ENCODE peak calls at places on chromosomes 6 and 20, in nine cellular contexts. Z, J, B, I, O, L, K, D and G are unnamed samples.

GRCh38 chr20:10367425-10367920 is 66.5 kb downstream of the MKKS start:
- DNase-seq in Z (no peak), J (no peak), B (no peak), I (no peak), O (no peak), L (no peak), K (no peak), D (no peak), G (no peak)

GRCh38 chr6:144931172-144932035 is 646.3 kb downstream of the UTRN start:
- DNase-seq in Z (no peak), J (no peak), B (peak; percentile 66), I (no peak), O (peak; percentile 7), L (peak; percentile 44), K (no peak), D (no peak), G (no peak)

GRCh38 chr20:49323622-49324238 is 45.9 kb upstream of the ZNFX1 start:
- DNase-seq in Z (no peak), J (peak; percentile 32), B (peak; percentile 73), I (no peak), O (no peak), L (peak; percentile 66), K (no peak), D (no peak), G (no peak)

GRCh38 chr6:47197672-47198640 is 111.7 kb downstream of the TNFRSF21 start:
- DNase-seq in Z (no peak), J (no peak), B (no peak), I (no peak), O (no peak), L (no peak), K (no peak), D (no peak), G (no peak)

GRCh38 chr6:63589955-63590411 is 17.7 kb downstream of the LOC128125822 start:
- DNase-seq in Z (no peak), J (no peak), B (no peak), I (no peak), O (no peak), L (no peak), K (no peak), D (no peak), G (no peak)

GRCh38 chr6:6366778-6367177 is 46.3 kb upstream of the F13A1 start:
- DNase-seq in Z (no peak), J (no peak), B (no peak), I (no peak), O (no peak), L (no peak), K (no peak), D (no peak), G (no peak)

GRCh38 chr20:44848254-44849015 is 37.1 kb upstream of the YWHAB start:
- DNase-seq in Z (no peak), J (no peak), B (no peak), I (no peak), O (no peak), L (no peak), K (no peak), D (no peak), G (no peak)

GRCh38 chr6:116392158-116393032 is 21.6 kb downstream of the DSE start:
- DNase-seq in Z (no peak), J (no peak), B (peak; percentile 75), I (no peak), O (no peak), L (no peak), K (no peak), D (no peak), G (no peak)

GRCh38 chr20:19254956-19255355 is 42.5 kb downstream of the SLC24A3 start:
- DNase-seq in Z (no peak), J (no peak), B (peak; percentile 50), I (no peak), O (no peak), L (no peak), K (no peak), D (no peak), G (no peak)

GRCh38 chr6:116111552-116112528 is 11.2 kb downstream of the NT5DC1 start:
- DNase-seq in Z (no peak), J (no peak), B (peak; percentile 76), I (no peak), O (peak; percentile 8), L (peak; percentile 37), K (no peak), D (no peak), G (no peak)

GRCh38 chr20:36493013-36493800 is 48.1 kb upstream of the MYL9 start:
- DNase-seq in Z (no peak), J (no peak), B (no peak), I (no peak), O (no peak), L (no peak), K (no peak), D (no peak), G (no peak)

GRCh38 chr6:112038756-112039430 is 15.0 kb upstream of the CCN6 start:
- DNase-seq in Z (no peak), J (no peak), B (no peak), I (no peak), O (no peak), L (no peak), K (no peak), D (no peak), G (no peak)

GRCh38 chr6:112037783-112038216 is 16.1 kb upstream of the CCN6 start:
- DNase-seq in Z (peak; percentile 92), J (no peak), B (peak; percentile 76), I (no peak), O (peak; percentile 5), L (peak; percentile 30), K (no peak), D (no peak), G (peak; percentile 93)

GRCh38 chr6:112039431-112039770 is 14.5 kb upstream of the CCN6 start:
- DNase-seq in Z (no peak), J (no peak), B (no peak), I (no peak), O (no peak), L (no peak), K (no peak), D (no peak), G (no peak)

GRCh38 chr6:112036088-112036637 is 17.7 kb upstream of the CCN6 start:
- DNase-seq in Z (no peak), J (no peak), B (no peak), I (no peak), O (no peak), L (no peak), K (no peak), D (no peak), G (no peak)

GRCh38 chr6:112038268-112038667 is 15.6 kb upstream of the CCN6 start:
- DNase-seq in Z (no peak), J (no peak), B (peak; percentile 9), I (no peak), O (no peak), L (no peak), K (no peak), D (no peak), G (peak; percentile 68)
- H3K4me3 ChIP-seq in Z (no peak overlapping the region), J (no peak overlapping the region), B (no peak overlapping the region), I (no peak overlapping the region), O (no peak overlapping the region), L (no peak overlapping the region), K (no peak overlapping the region), D (no peak overlapping the region), G (no peak overlapping the region)

GRCh38 chr20:25249198-25249931 is 1.5 kb downstream of the PYGB start:
- DNase-seq in Z (no peak), J (no peak), B (no peak), I (no peak), O (no peak), L (peak; percentile 3), K (no peak), D (no peak), G (peak; percentile 55)
- H3K27ac ChIP-seq in Z (no peak overlapping the region), J (no peak overlapping the region), B (no peak overlapping the region), I (no peak overlapping the region), O (peak overlapping the region; percentile 92), L (peak overlapping the region; percentile 95), K (no peak overlapping the region), D (peak overlapping the region; percentile 63), G (peak overlapping the region; percentile 97)

GRCh38 chr6:158040804-158041347 is 59.2 kb downstream of the SYNJ2 start:
- DNase-seq in Z (peak; percentile 57), J (no peak), B (no peak), I (peak; percentile 34), O (no peak), L (peak; percentile 5), K (peak; percentile 51), D (no peak), G (no peak)

GRCh38 chr6:158041370-158041769 is 59.7 kb downstream of the SYNJ2 start:
- DNase-seq in Z (no peak), J (no peak), B (no peak), I (peak; percentile 2), O (no peak), L (no peak), K (no peak), D (no peak), G (no peak)

GRCh38 chr6:158043008-158043407 is 61.3 kb downstream of the SYNJ2 start:
- DNase-seq in Z (peak; percentile 68), J (no peak), B (no peak), I (peak; percentile 36), O (no peak), L (no peak), K (no peak), D (no peak), G (no peak)

GRCh38 chr6:158042245-158042798 is 60.7 kb downstream of the SYNJ2 start:
- DNase-seq in Z (peak; percentile 83), J (no peak), B (no peak), I (peak; percentile 55), O (no peak), L (peak; percentile 84), K (no peak), D (no peak), G (peak; percentile 88)

DNA sequence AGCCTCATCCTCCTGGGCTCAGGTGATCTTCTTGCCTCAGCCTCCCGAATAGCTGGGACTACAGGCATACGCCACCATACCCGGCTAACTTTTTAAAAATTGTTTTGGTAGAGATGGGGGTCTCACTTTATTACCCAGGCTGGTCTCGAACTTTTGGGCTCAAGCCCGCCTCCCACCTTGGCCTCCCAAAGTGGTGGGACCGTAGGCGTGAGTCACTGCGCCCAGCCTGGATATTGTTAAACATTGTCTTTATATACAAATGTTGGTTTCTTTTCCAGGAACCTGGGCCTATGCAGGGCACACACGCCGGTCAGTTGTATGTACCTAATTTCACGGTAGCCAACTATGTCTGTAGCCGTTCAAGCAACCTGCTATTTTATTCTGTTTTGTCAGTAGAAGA is 60.1 kb downstream of the SYNJ2 start:
- DNase-seq in Z (peak; percentile 34), J (no peak), B (no peak), I (peak; percentile 18), O (no peak), L (no peak), K (no peak), D (no peak), G (no peak)
- TF ChIP-seq CTCF in Z (no peak), J (no peak), B (no peak), I (no peak), O (no peak), L (no peak), K (no peak), D (no peak), G (no peak)

DNA sequence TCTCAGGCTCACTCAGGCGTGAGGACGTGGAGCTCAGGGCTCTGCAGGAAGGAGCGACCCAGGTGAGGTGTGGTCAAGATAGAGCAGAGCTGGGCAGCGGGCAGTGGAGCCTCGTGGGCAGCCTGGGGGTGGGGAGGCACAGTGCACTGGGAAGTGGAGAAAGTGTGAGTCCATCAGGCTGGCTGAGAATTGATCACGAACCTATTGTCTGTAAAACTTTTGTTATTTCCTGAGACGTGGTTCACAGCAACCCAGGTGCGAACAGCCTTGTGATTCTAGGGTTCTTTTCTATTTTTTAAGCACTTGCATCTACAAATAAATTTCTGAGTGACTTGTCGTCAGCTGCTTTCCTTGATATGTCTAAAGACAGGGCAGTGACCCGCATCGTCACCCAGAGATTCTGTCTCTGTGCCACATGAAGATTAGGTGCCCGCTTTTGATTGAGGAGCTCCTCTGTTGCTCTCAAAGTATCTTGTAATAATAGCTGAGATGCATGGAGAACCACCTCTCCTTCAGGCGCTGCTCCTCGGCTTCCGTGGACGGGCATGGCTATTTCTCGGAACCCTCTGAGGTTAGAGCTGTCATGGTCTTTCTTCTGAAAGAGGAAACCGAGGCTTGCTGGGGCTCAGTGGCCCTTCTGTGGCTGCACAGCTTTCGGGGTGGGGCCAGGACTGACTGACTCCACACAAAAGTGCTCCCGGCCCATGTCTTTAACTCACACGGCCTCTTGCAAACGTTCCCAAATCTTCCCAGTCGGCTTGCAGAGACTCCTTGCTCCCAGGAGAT is 662 bp upstream of the CCR6 start:
- DNase-seq in Z (peak; percentile 73), J (no peak), B (no peak), I (no peak), O (no peak), L (no peak), K (no peak), D (no peak), G (no peak)
- H3K4me3 ChIP-seq in Z (no peak overlapping the region), J (no peak overlapping the region), B (no peak overlapping the region), I (no peak overlapping the region), O (no peak overlapping the region), L (no peak overlapping the region), K (peak overlapping the region; percentile 70), D (no peak overlapping the region), G (no peak overlapping the region)